ENCODE peak calls at places on chromosomes 13 and 19, in ten cellular contexts. M is AML-193, A is T-helper 2 cell, C is NCI-H1048, R is body of pancreas, W is left kidney, N is SHP77, Z is left colon, I is skeletal muscle cell, L is B cell. V is an unnamed sample.

GRCh38 chr13:59545007-59545406 is 618.7 kb downstream of the DIAPH3 start:
- DNase-seq in M (no peak), L (no peak), W (no peak), N (no peak), C (no peak), A (no peak), Z (no peak), R (no peak), I (no peak), V (no peak)

GRCh38 chr19:7993560-7993959 is 11.9 kb downstream of the ELAVL1 start:
- DNase-seq in N (no peak), A (no peak), M (no peak), R (no peak), Z (no peak), W (no peak), I (no peak), L (no peak), C (no peak), V (no peak)

GRCh38 chr19:29260477-29261317 is 47.7 kb upstream of the UQCRFS1 start:
- DNase-seq in C (no peak), N (peak; percentile 38), R (no peak), Z (no peak), I (no peak), L (no peak), A (no peak), W (peak; percentile 89), M (peak; percentile 29), V (no peak)

GRCh38 chr13:19713186-19713965 is 69.4 kb downstream of the PSPC1 start:
- DNase-seq in M (no peak), I (peak; percentile 28), N (no peak), A (no peak), C (no peak), L (no peak), W (no peak), R (no peak), Z (no peak), V (no peak)

GRCh38 chr19:566403-566802 is 6.0 kb upstream of the BSG start:
- DNase-seq in N (no peak), W (peak; percentile 90), A (no peak), M (peak; percentile 80), C (no peak), Z (no peak), R (no peak), L (no peak), I (no peak), V (no peak)

GRCh38 chr13:108322206-108322824 is 52.8 kb downstream of the TNFSF13B start:
- DNase-seq in I (peak; percentile 7), W (peak; percentile 58), L (peak; percentile 16), Z (no peak), M (peak; percentile 84), C (peak; percentile 56), A (no peak), R (no peak), N (peak; percentile 33), V (no peak)

GRCh38 chr13:45781553-45782326 is 69.8 kb downstream of the SIAH3 start:
- DNase-seq in Z (peak; percentile 68), R (peak; percentile 65), N (peak; percentile 70), W (peak; percentile 58), I (no peak), C (no peak), A (no peak), M (no peak), L (no peak), V (peak; percentile 95)

GRCh38 chr19:43574424-43575155 is 737 bp downstream of the XRCC1 start:
- DNase-seq in I (no peak), M (no peak), L (no peak), A (no peak), R (no peak), C (no peak), W (peak; percentile 16), Z (peak; percentile 25), N (no peak), V (no peak)

GRCh38 chr19:45346449-45346848 is 5.9 kb downstream of the KLC3 start:
- DNase-seq in R (no peak), C (no peak), A (no peak), N (peak; percentile 60), M (no peak), L (no peak), W (peak; percentile 56), I (no peak), Z (no peak), V (no peak)

GRCh38 chr13:114108141-114108761 is 24.2 kb downstream of the RASA3 start:
- DNase-seq in R (no peak), M (no peak), W (no peak), C (no peak), A (no peak), I (no peak), L (no peak), Z (peak; percentile 2), N (no peak), V (no peak)

GRCh38 chr13:50731400-50731799 is 112.1 kb downstream of the DLEU7 start:
- DNase-seq in L (no peak), C (no peak), I (no peak), Z (no peak), A (no peak), R (no peak), W (no peak), M (no peak), N (no peak), V (no peak)

GRCh38 chr19:29872224-29872731 is 60.5 kb downstream of the CCNE1 start:
- DNase-seq in W (peak; percentile 80), L (peak; percentile 61), A (peak; percentile 12), R (no peak), M (no peak), I (no peak), C (no peak), Z (peak; percentile 11), N (no peak), V (no peak)

GRCh38 chr19:40026597-40026970 is 29.4 kb downstream of the ZNF780B start:
- DNase-seq in A (no peak), M (no peak), I (no peak), Z (no peak), L (no peak), C (no peak), N (no peak), R (no peak), W (no peak), V (no peak)

GRCh38 chr13:53368948-53369347 is 340.3 kb downstream of the OLFM4 start:
- DNase-seq in W (peak; percentile 37), A (no peak), I (no peak), Z (no peak), C (no peak), R (no peak), N (no peak), M (no peak), L (no peak), V (no peak)

GRCh38 chr13:32278456-32278855 is 36.7 kb downstream of the ZAR1L start:
- DNase-seq in L (no peak), N (no peak), A (no peak), W (no peak), M (no peak), C (no peak), R (no peak), Z (no peak), I (peak; percentile 61), V (no peak)

GRCh38 chr19:48836089-48837017 is at the start of gene HSD17B14:
- DNase-seq in M (no peak), W (peak; percentile 91), Z (peak; percentile 37), C (no peak), I (no peak), A (no peak), R (peak; percentile 22), N (peak; percentile 29), L (no peak), V (peak; percentile 58)

GRCh38 chr19:46791944-46792343 is 3.5 kb upstream of the SLC1A5 start:
- DNase-seq in L (no peak), N (no peak), M (peak; percentile 71), R (no peak), A (no peak), C (no peak), W (peak; percentile 64), I (no peak), Z (no peak), V (no peak)

GRCh38 chr19:31372245-31372781 is 23.1 kb upstream of the TSHZ3 start:
- DNase-seq in N (no peak), Z (no peak), W (no peak), C (no peak), R (no peak), A (no peak), L (no peak), M (no peak), I (no peak), V (no peak)

GRCh38 chr13:44197791-44198770 is 175.5 kb upstream of the SERP2 start:
- DNase-seq in C (no peak), Z (no peak), A (no peak), W (peak; percentile 42), R (no peak), I (no peak), N (no peak), M (no peak), L (no peak), V (no peak)

GRCh38 chr19:16290692-16291091 is 33.9 kb upstream of the KLF2 start:
- DNase-seq in W (no peak), I (no peak), L (no peak), R (no peak), C (no peak), N (no peak), Z (no peak), A (no peak), M (no peak), V (no peak)

GRCh38 chr19:35738887-35739229 is 3.4 kb downstream of the IGFLR1 start:
- DNase-seq in N (no peak), W (no peak), C (no peak), L (no peak), M (no peak), Z (no peak), R (no peak), I (no peak), A (no peak), V (no peak)

GRCh38 chr13:107459430-107459829 is 755.9 kb downstream of the LIG4 start:
- DNase-seq in A (no peak), N (no peak), W (peak; percentile 18), R (no peak), I (no peak), L (no peak), C (no peak), Z (no peak), M (no peak), V (no peak)

GRCh38 chr19:8210660-8211101 is 1.5 kb downstream of the CERS4 start:
- DNase-seq in A (no peak), M (no peak), R (no peak), C (no peak), N (no peak), I (no peak), W (peak; percentile 54), Z (no peak), L (peak; percentile 51), V (peak; percentile 85)

GRCh38 chr13:67258482-67258881 is 28.3 kb upstream of the PCDH9 start:
- DNase-seq in I (no peak), M (no peak), N (no peak), C (no peak), L (no peak), W (no peak), Z (no peak), A (no peak), R (no peak), V (no peak)

GRCh38 chr19:18789883-18790565 is 1.1 kb downstream of the COMP start:
- DNase-seq in M (no peak), A (peak; percentile 29), Z (no peak), L (peak; percentile 85), C (no peak), R (no peak), W (peak; percentile 66), I (no peak), N (no peak), V (peak; percentile 33)

GRCh38 chr13:57969961-57970360 is 338.4 kb downstream of the PCDH17 start:
- DNase-seq in L (no peak), Z (no peak), I (no peak), A (no peak), W (peak; percentile 9), C (no peak), N (no peak), M (no peak), R (no peak), V (no peak)

GRCh38 chr13:48560657-48561337 is 27.9 kb upstream of the RCBTB2 start:
- DNase-seq in I (no peak), R (no peak), N (no peak), Z (no peak), C (no peak), W (no peak), M (no peak), L (no peak), A (no peak), V (no peak)

GRCh38 chr13:90868321-90868920 is 479.1 kb upstream of the MIR17HG start:
- DNase-seq in R (peak; percentile 26), M (peak; percentile 7), A (no peak), N (peak; percentile 31), Z (peak; percentile 28), I (no peak), C (no peak), W (peak; percentile 19), L (no peak), V (peak; percentile 17)

V was measured in thyroid gland.